ENCODE peak calls at places on chromosomes 1 and 21, in four cellular contexts. One of them, this sample, is unnamed.

GRCh38 chr1:236287757-236288619 is 6.2 kb upstream of the ERO1B start:
- DNase-seq in naive thymus-derived CD4-positive, alpha-beta T cell: no peak
- DNase-seq in Peyer's patch: no peak
- DNase-seq in esophagus squamous epithelium: no peak
- DNase-seq in this sample: no peak

GRCh38 chr1:59427155-59427554 is 130.3 kb downstream of the FGGY start:
- DNase-seq in naive thymus-derived CD4-positive, alpha-beta T cell: no peak
- DNase-seq in Peyer's patch: no peak
- DNase-seq in esophagus squamous epithelium: no peak
- DNase-seq in this sample: no peak

GRCh38 chr21:27202301-27202700 is 235.4 kb upstream of the ADAMTS5 start:
- DNase-seq in naive thymus-derived CD4-positive, alpha-beta T cell: no peak
- DNase-seq in Peyer's patch: no peak
- DNase-seq in esophagus squamous epithelium: no peak
- DNase-seq in this sample: no peak

GRCh38 chr1:160607051-160608032 is 28.0 kb upstream of the CD84 start:
- DNase-seq in naive thymus-derived CD4-positive, alpha-beta T cell: peak; percentile 74
- DNase-seq in Peyer's patch: no peak
- DNase-seq in esophagus squamous epithelium: no peak
- DNase-seq in this sample: peak; percentile 70

GRCh38 chr21:14591882-14592281 is 45.8 kb upstream of the SAMSN1 start:
- DNase-seq in naive thymus-derived CD4-positive, alpha-beta T cell: no peak
- DNase-seq in Peyer's patch: no peak
- DNase-seq in esophagus squamous epithelium: no peak
- DNase-seq in this sample: no peak

GRCh38 chr1:192709544-192709943 is 73.6 kb downstream of the RGS13 start:
- DNase-seq in naive thymus-derived CD4-positive, alpha-beta T cell: no peak
- DNase-seq in Peyer's patch: no peak
- DNase-seq in esophagus squamous epithelium: no peak
- DNase-seq in this sample: no peak

GRCh38 chr1:234680331-234680904 is 70.4 kb upstream of the IRF2BP2 start:
- DNase-seq in naive thymus-derived CD4-positive, alpha-beta T cell: no peak
- DNase-seq in Peyer's patch: no peak
- DNase-seq in esophagus squamous epithelium: no peak
- DNase-seq in this sample: no peak

GRCh38 chr1:39116868-39117728 is 87.4 kb upstream of the MACF1 start:
- DNase-seq in naive thymus-derived CD4-positive, alpha-beta T cell: no peak
- DNase-seq in Peyer's patch: no peak
- DNase-seq in esophagus squamous epithelium: no peak
- DNase-seq in this sample: no peak

GRCh38 chr1:23198373-23198772 is 18.9 kb downstream of the HTR1D start:
- DNase-seq in naive thymus-derived CD4-positive, alpha-beta T cell: no peak
- DNase-seq in Peyer's patch: no peak
- DNase-seq in esophagus squamous epithelium: no peak
- DNase-seq in this sample: no peak

GRCh38 chr21:29025328-29025713 is 853 bp downstream of the USP16 start:
- DNase-seq in naive thymus-derived CD4-positive, alpha-beta T cell: no peak
- DNase-seq in Peyer's patch: no peak
- DNase-seq in esophagus squamous epithelium: no peak
- DNase-seq in this sample: no peak

GRCh38 chr1:108182854-108183253 is 17.3 kb downstream of the SLC25A24 start:
- DNase-seq in naive thymus-derived CD4-positive, alpha-beta T cell: no peak
- DNase-seq in Peyer's patch: no peak
- DNase-seq in esophagus squamous epithelium: no peak
- DNase-seq in this sample: no peak

GRCh38 chr1:42035205-42035829 is 116.6 kb upstream of the HIVEP3 start:
- DNase-seq in naive thymus-derived CD4-positive, alpha-beta T cell: peak; percentile 57
- DNase-seq in Peyer's patch: no peak
- DNase-seq in esophagus squamous epithelium: no peak
- DNase-seq in this sample: peak; percentile 63

GRCh38 chr1:17825273-17826164 is 70.4 kb downstream of the ACTL8 start:
- DNase-seq in naive thymus-derived CD4-positive, alpha-beta T cell: no peak
- DNase-seq in Peyer's patch: no peak
- DNase-seq in esophagus squamous epithelium: no peak
- DNase-seq in this sample: no peak

GRCh38 chr1:212139526-212140137 is 104.1 kb downstream of the DTL start:
- DNase-seq in naive thymus-derived CD4-positive, alpha-beta T cell: no peak
- DNase-seq in Peyer's patch: no peak
- DNase-seq in esophagus squamous epithelium: no peak
- DNase-seq in this sample: no peak

GRCh38 chr1:198906739-198907422 is 268.0 kb downstream of the PTPRC start:
- DNase-seq in naive thymus-derived CD4-positive, alpha-beta T cell: no peak
- DNase-seq in Peyer's patch: no peak
- DNase-seq in esophagus squamous epithelium: no peak
- DNase-seq in this sample: no peak

GRCh38 chr1:66350001-66350547 is 183.9 kb upstream of the SGIP1 start:
- DNase-seq in naive thymus-derived CD4-positive, alpha-beta T cell: peak; percentile 63
- DNase-seq in Peyer's patch: no peak
- DNase-seq in esophagus squamous epithelium: no peak
- DNase-seq in this sample: peak; percentile 68

GRCh38 chr1:96715482-96715881 is 6.1 kb upstream of the PTBP2 start:
- DNase-seq in naive thymus-derived CD4-positive, alpha-beta T cell: no peak
- DNase-seq in Peyer's patch: no peak
- DNase-seq in esophagus squamous epithelium: no peak
- DNase-seq in this sample: no peak

GRCh38 chr1:207034208-207034607 is 1.7 kb upstream of the C1orf116 start:
- DNase-seq in naive thymus-derived CD4-positive, alpha-beta T cell: no peak
- DNase-seq in Peyer's patch: no peak
- DNase-seq in esophagus squamous epithelium: no peak
- DNase-seq in this sample: no peak

GRCh38 chr1:17596651-17597509 is 57.4 kb downstream of the ARHGEF10L start:
- DNase-seq in naive thymus-derived CD4-positive, alpha-beta T cell: no peak
- DNase-seq in Peyer's patch: peak; percentile 83
- DNase-seq in esophagus squamous epithelium: no peak
- DNase-seq in this sample: no peak

GRCh38 chr1:207892764-207893163 is 18.2 kb downstream of the CD34 start:
- DNase-seq in naive thymus-derived CD4-positive, alpha-beta T cell: no peak
- DNase-seq in Peyer's patch: no peak
- DNase-seq in esophagus squamous epithelium: no peak
- DNase-seq in this sample: no peak

GRCh38 chr1:52576074-52576473 is 23.2 kb upstream of the TUT4 start:
- DNase-seq in naive thymus-derived CD4-positive, alpha-beta T cell: no peak
- DNase-seq in Peyer's patch: no peak
- DNase-seq in esophagus squamous epithelium: no peak
- DNase-seq in this sample: no peak

DNA sequence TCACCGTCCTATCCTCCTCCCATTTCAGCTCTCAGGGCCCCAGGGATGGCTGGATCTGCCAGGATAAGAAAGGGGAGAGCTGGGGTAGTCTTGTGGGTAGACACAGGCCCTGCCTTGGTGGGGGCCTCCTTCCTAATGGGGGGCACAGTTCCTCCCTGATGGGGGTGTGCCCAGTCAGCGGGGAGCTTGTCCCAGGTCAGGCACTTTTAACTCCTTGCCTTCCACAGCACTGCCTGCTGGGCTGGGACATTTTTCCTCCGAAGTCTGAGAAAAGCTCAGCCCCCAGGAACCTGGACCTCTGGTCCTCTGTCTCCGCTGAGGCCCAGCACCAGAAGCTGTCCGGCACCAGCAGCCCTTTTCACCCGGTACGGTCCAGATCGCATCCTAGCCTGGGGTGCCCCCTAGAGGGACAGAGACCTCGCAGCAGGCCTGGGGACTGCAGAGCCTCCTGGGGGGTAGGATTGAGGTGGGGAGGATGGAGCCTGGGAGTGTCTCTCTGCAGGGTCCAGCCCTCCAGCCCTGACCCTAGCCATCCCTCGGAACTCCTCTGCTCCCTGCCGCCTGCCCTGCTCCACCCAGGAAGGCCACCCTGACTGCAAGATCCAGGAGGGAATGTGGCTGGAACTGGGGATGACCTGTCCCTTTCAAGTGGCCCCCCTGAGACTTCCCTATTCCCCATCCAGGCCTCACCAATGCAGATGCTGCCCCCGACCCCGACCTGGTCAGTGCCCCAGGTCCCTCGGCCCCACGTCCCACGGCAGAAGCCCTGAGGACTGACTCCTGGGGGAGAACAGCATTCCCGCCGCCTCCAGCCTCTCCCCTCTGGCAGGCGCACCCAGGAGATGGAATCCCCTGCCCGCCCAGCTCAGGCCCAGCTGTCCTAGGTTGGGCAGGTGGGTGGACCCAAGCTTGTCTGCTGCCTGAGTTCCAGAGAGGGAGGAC is 12.0 kb downstream of the MIIP start:
- DNase-seq in naive thymus-derived CD4-positive, alpha-beta T cell: no peak
- DNase-seq in Peyer's patch: no peak
- DNase-seq in esophagus squamous epithelium: no peak
- DNase-seq in this sample: peak; percentile 20
- H3K36me3 ChIP-seq in naive thymus-derived CD4-positive, alpha-beta T cell: no peaks in the 10 kb centered on the region
- H3K36me3 ChIP-seq in Peyer's patch: no peaks in the 10 kb centered on the region
- H3K36me3 ChIP-seq in esophagus squamous epithelium: peaks cover 57% of the 10 kb centered on the region
- H3K36me3 ChIP-seq in this sample: peaks cover 6% of the 10 kb centered on the region

GRCh38 chr1:167640051-167640450 is 10.0 kb downstream of the RCSD1 start:
- DNase-seq in naive thymus-derived CD4-positive, alpha-beta T cell: no peak
- DNase-seq in Peyer's patch: no peak
- DNase-seq in esophagus squamous epithelium: no peak
- DNase-seq in this sample: no peak

GRCh38 chr1:167643471-167643870 is 13.4 kb downstream of the RCSD1 start:
- DNase-seq in naive thymus-derived CD4-positive, alpha-beta T cell: no peak
- DNase-seq in Peyer's patch: no peak
- DNase-seq in esophagus squamous epithelium: no peak
- DNase-seq in this sample: no peak

GRCh38 chr1:167644551-167644950 is 14.5 kb downstream of the RCSD1 start:
- DNase-seq in naive thymus-derived CD4-positive, alpha-beta T cell: no peak
- DNase-seq in Peyer's patch: no peak
- DNase-seq in esophagus squamous epithelium: no peak
- DNase-seq in this sample: no peak

GRCh38 chr1:167642501-167642826 is 12.4 kb downstream of the RCSD1 start:
- DNase-seq in naive thymus-derived CD4-positive, alpha-beta T cell: no peak
- DNase-seq in Peyer's patch: no peak
- DNase-seq in esophagus squamous epithelium: no peak
- DNase-seq in this sample: no peak

DNA sequence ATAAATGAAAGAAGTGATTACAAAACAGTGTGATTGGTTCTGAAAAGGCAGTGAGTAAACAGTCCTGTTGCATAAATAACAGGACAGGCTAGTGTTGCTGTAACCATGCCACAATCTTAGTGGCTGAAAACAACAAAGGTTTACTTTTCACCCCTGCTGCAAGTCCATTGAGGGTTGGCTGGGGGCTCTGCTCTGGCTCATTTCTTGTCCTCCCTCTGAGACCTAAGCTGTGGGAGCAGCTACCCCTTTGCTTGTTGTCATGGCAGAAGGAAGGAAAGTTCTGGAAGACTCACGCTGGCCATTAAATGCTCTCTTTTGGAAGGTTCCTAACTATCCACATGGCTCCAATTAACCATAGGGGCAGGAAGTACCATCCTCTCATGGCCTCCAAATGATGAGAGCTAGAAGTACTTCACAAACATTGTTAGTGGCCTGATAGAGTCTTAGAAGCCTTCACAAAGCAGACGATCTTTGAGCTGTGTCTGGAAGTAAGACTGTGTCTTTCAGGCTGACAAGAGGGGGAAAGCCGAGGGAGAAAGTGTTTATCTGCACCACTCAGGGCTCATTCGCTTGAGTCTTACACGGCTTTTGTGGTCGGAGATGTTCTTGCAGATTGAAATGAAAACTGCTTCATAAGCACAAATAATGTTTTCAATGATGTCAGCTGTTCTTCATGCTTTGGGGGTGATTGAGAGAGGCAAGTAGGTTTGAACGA is 11.9 kb downstream of the RCSD1 start:
- DNase-seq in naive thymus-derived CD4-positive, alpha-beta T cell: no peak
- DNase-seq in Peyer's patch: no peak
- DNase-seq in esophagus squamous epithelium: no peak
- DNase-seq in this sample: no peak
- H3K4me1 ChIP-seq in naive thymus-derived CD4-positive, alpha-beta T cell: peaks cover 68% of the 10 kb centered on the region
- H3K4me1 ChIP-seq in Peyer's patch: no peaks in the 10 kb centered on the region
- H3K4me1 ChIP-seq in esophagus squamous epithelium: no peaks in the 10 kb centered on the region
- H3K4me1 ChIP-seq in this sample: peaks cover 83% of the 10 kb centered on the region

DNA sequence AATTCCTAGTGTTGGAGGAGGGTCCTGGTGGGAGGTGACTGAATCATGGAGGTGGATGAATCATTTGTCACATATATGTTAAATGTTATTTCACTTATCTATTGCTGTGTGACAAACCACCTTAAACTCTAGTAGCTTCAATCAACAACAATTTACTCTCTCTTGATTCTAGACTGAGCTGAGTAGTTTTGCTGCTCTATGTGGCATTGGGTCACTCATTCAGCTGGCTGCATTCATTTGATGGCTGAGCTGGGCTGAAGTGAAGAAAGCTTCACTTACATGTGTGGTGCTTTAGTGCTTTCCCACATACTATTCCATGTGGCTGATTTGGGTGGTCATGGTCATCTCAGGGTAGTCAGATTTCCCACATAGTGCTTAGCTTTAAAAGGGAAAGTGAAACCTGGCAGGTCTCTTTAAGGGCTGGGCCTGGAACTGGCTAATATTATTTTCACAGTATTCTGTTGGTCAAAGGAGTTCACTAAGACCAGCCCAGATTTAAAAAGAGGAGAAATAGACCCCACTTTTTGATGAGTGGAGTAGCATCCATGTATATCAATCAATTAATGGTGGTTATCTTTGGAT is 10.5 kb downstream of the DNAH14 start:
- DNase-seq in naive thymus-derived CD4-positive, alpha-beta T cell: no peak
- DNase-seq in Peyer's patch: no peak
- DNase-seq in esophagus squamous epithelium: no peak
- DNase-seq in this sample: no peak
- H3K36me3 ChIP-seq in naive thymus-derived CD4-positive, alpha-beta T cell: no peaks in the 10 kb centered on the region
- H3K36me3 ChIP-seq in Peyer's patch: no peaks in the 10 kb centered on the region
- H3K36me3 ChIP-seq in esophagus squamous epithelium: no peaks in the 10 kb centered on the region
- H3K36me3 ChIP-seq in this sample: no peaks in the 10 kb centered on the region

GRCh38 chr1:1060281-1061000 is 13.7 kb downstream of the RNF223 start:
- DNase-seq in naive thymus-derived CD4-positive, alpha-beta T cell: no peak
- DNase-seq in Peyer's patch: no peak
- DNase-seq in esophagus squamous epithelium: no peak
- DNase-seq in this sample: no peak
- H3K4me1 ChIP-seq in naive thymus-derived CD4-positive, alpha-beta T cell: peaks cover 22% of the 10 kb centered on the region
- H3K4me1 ChIP-seq in Peyer's patch: peaks cover 3% of the 10 kb centered on the region
- H3K4me1 ChIP-seq in esophagus squamous epithelium: peaks cover 36% of the 10 kb centered on the region
- H3K4me1 ChIP-seq in this sample: peaks cover 45% of the 10 kb centered on the region

GRCh38 chr21:41813226-41813625 is 46.4 kb upstream of the RIPK4 start:
- DNase-seq in naive thymus-derived CD4-positive, alpha-beta T cell: no peak
- DNase-seq in Peyer's patch: no peak
- DNase-seq in esophagus squamous epithelium: no peak
- DNase-seq in this sample: no peak
- H3K36me3 ChIP-seq in naive thymus-derived CD4-positive, alpha-beta T cell: peaks cover 4% of the 10 kb centered on the region
- H3K36me3 ChIP-seq in Peyer's patch: no peaks in the 10 kb centered on the region
- H3K36me3 ChIP-seq in esophagus squamous epithelium: peaks cover 73% of the 10 kb centered on the region
- H3K36me3 ChIP-seq in this sample: peaks cover 15% of the 10 kb centered on the region

GRCh38 chr1:216064643-216065042 is 358.6 kb downstream of the USH2A start:
- DNase-seq in naive thymus-derived CD4-positive, alpha-beta T cell: no peak
- DNase-seq in Peyer's patch: no peak
- DNase-seq in esophagus squamous epithelium: no peak
- DNase-seq in this sample: no peak
- H3K4me1 ChIP-seq in naive thymus-derived CD4-positive, alpha-beta T cell: no peaks in the 10 kb centered on the region
- H3K4me1 ChIP-seq in Peyer's patch: no peaks in the 10 kb centered on the region
- H3K4me1 ChIP-seq in esophagus squamous epithelium: no peaks in the 10 kb centered on the region
- H3K4me1 ChIP-seq in this sample: no peaks in the 10 kb centered on the region

GRCh38 chr1:101043776-101044175 is 18.2 kb upstream of the DPH5 start:
- DNase-seq in naive thymus-derived CD4-positive, alpha-beta T cell: no peak
- DNase-seq in Peyer's patch: no peak
- DNase-seq in esophagus squamous epithelium: no peak
- DNase-seq in this sample: no peak
- H3K36me3 ChIP-seq in naive thymus-derived CD4-positive, alpha-beta T cell: no peaks in the 10 kb centered on the region
- H3K36me3 ChIP-seq in Peyer's patch: no peaks in the 10 kb centered on the region
- H3K36me3 ChIP-seq in esophagus squamous epithelium: peaks cover 23% of the 10 kb centered on the region
- H3K36me3 ChIP-seq in this sample: peaks cover 8% of the 10 kb centered on the region